ENCODE peak calls at places on chromosome 1, in eight cellular contexts. R is activated CD4-positive, alpha-beta T cell treated with anti-CD3 and anti-CD28 coated beads, Interleukin-2, amount 50 U/mL, for 1 hour; V is RCC 7860; P is iPS-NIHi11; H is fibroblast of pulmonary artery; L is OCI-LY7; C is H9; M is kidney glomerular epithelial cell. Y is an unnamed sample.

GRCh38 chr1:65065535-65066378 is 82.2 kb upstream of the AK4 start:
- DNase-seq in R (no peak), V (no peak), P (peak), H (no peak), L (no peak), C (peak), M (no peak), Y (no peak)

GRCh38 chr1:170503691-170504090 is 28.3 kb upstream of the GORAB start:
- DNase-seq in R (no peak), V (no peak), P (peak), H (no peak), L (no peak), C (no peak), M (no peak), Y (no peak)

GRCh38 chr1:2943686-2944260 is 77.5 kb upstream of the ACTRT2 start:
- DNase-seq in R (no peak), V (no peak), P (no peak), H (no peak), L (no peak), C (no peak), M (no peak), Y (no peak)

GRCh38 chr1:168468042-168468809 is 75.6 kb downstream of the XCL2 start:
- DNase-seq in R (no peak), V (peak), P (no peak), H (peak), L (no peak), C (no peak), M (peak), Y (no peak)

GRCh38 chr1:92907949-92908684 is 53.1 kb downstream of the DIPK1A start:
- DNase-seq in R (no peak), V (peak), P (no peak), H (no peak), L (no peak), C (no peak), M (peak), Y (no peak)

GRCh38 chr1:201826830-201827229 is 2.1 kb upstream of the IPO9 start:
- DNase-seq in R (no peak), V (no peak), P (peak), H (no peak), L (no peak), C (peak), M (no peak), Y (no peak)

GRCh38 chr1:229199261-229199850 is 71.6 kb upstream of the RAB4A start:
- DNase-seq in R (no peak), V (no peak), P (peak), H (no peak), L (no peak), C (no peak), M (no peak), Y (no peak)

GRCh38 chr1:200364121-200364759 is 45.6 kb downstream of the ZNF281 start:
- DNase-seq in R (no peak), V (peak), P (peak), H (peak), L (no peak), C (peak), M (no peak), Y (no peak)

GRCh38 chr1:8794605-8795004 is 22.8 kb downstream of the RERE start:
- DNase-seq in R (no peak), V (no peak), P (no peak), H (no peak), L (no peak), C (peak), M (no peak), Y (no peak)

GRCh38 chr1:87155180-87155579 is 173.5 kb upstream of the LMO4 start:
- DNase-seq in R (no peak), V (no peak), P (no peak), H (no peak), L (no peak), C (no peak), M (no peak), Y (peak)

GRCh38 chr1:63674238-63674864 is 81.1 kb downstream of the PGM1 start:
- DNase-seq in R (no peak), V (peak), P (peak), H (peak), L (peak), C (peak), M (peak), Y (peak)